ENCODE peak calls at places on chromosomes 3 and 15, in seven cellular contexts. J, C, M, G, N, I and R are unnamed samples.
A peak's percentile ranks its signal among the peaks of the same experiment; 100 is the strongest.

GRCh38 chr3:69425249-69425648 is 39.4 kb upstream of the FRMD4B start:
- DNase-seq in I (peak; percentile 25), M (no peak), J (peak; percentile 33), G (no peak), C (no peak), N (peak; percentile 36), R (no peak)

GRCh38 chr3:139312416-139312815 is 31.4 kb upstream of the MRPS22 start:
- DNase-seq in I (no peak), J (no peak), N (no peak), C (no peak), G (no peak), M (no peak), R (no peak)

GRCh38 chr15:79046691-79047404 is 43.7 kb downstream of the RASGRF1 start:
- DNase-seq in I (no peak), J (no peak), N (no peak), G (no peak), C (no peak), M (no peak), R (no peak)

GRCh38 chr15:57285386-57285785 is 90.9 kb upstream of the CGNL1 start:
- DNase-seq in N (no peak), J (no peak), C (no peak), I (no peak), G (no peak), M (no peak), R (no peak)

GRCh38 chr15:50146661-50147060 is 27.6 kb upstream of the ATP8B4 start:
- DNase-seq in C (no peak), N (no peak), G (no peak), J (no peak), M (no peak), I (no peak), R (no peak)

GRCh38 chr3:133754455-133754854 is 8.3 kb downstream of the TF start:
- DNase-seq in J (no peak), M (no peak), N (no peak), I (no peak), G (no peak), C (no peak), R (no peak)

GRCh38 chr3:124119056-124119721 is 127.3 kb upstream of the ROPN1 start:
- DNase-seq in N (no peak), M (no peak), I (no peak), G (peak; percentile 19), J (no peak), C (no peak), R (no peak)

GRCh38 chr3:23540600-23540999 is 265.2 kb upstream of the UBE2E1 start:
- DNase-seq in C (no peak), G (no peak), M (no peak), J (no peak), N (no peak), I (no peak), R (no peak)

GRCh38 chr15:90873998-90874605 is 5.7 kb downstream of the FURIN start:
- DNase-seq in N (no peak), J (no peak), C (no peak), M (no peak), I (no peak), G (no peak), R (no peak)

GRCh38 chr15:78206326-78207109 is 27.8 kb downstream of the ACSBG1 start:
- DNase-seq in N (peak; percentile 4), M (no peak), G (peak; percentile 1), C (no peak), I (no peak), J (no peak), R (no peak)

GRCh38 chr15:98063871-98064270 is 103.4 kb downstream of the ARRDC4 start:
- DNase-seq in C (no peak), J (no peak), G (no peak), I (no peak), M (no peak), N (no peak), R (no peak)

GRCh38 chr3:168844502-168845482 is 749.1 kb upstream of the GOLIM4 start:
- DNase-seq in J (no peak), N (no peak), M (no peak), C (no peak), I (no peak), G (no peak), R (no peak)

GRCh38 chr15:57578288-57578900 is 13.3 kb upstream of the MYZAP start:
- DNase-seq in I (no peak), G (no peak), N (no peak), M (no peak), J (no peak), C (no peak), R (no peak)

GRCh38 chr3:176690470-176690869 is 506.8 kb downstream of the TBL1XR1 start:
- DNase-seq in I (no peak), M (no peak), J (no peak), C (no peak), N (no peak), G (no peak), R (no peak)

GRCh38 chr15:69573815-69574472 is 121.3 kb downstream of the RPLP1 start:
- DNase-seq in M (no peak), N (peak; percentile 30), J (no peak), G (no peak), I (no peak), C (no peak), R (peak; percentile 28)

GRCh38 chr3:90039994-90040393 is 932.6 kb downstream of the EPHA3 start:
- DNase-seq in N (no peak), G (no peak), C (no peak), I (no peak), J (no peak), M (no peak), R (no peak)

GRCh38 chr15:38652998-38653397 is 88.4 kb upstream of the RASGRP1 start:
- DNase-seq in N (peak; percentile 90), C (peak; percentile 93), G (no peak), I (no peak), M (peak; percentile 38), J (no peak), R (no peak)

GRCh38 chr15:75452968-75453702 is 1.6 kb upstream of the SIN3A start:
- DNase-seq in J (no peak), N (peak; percentile 42), M (peak; percentile 33), C (no peak), I (peak; percentile 75), G (no peak), R (no peak)

GRCh38 chr15:96838088-96838487 is 507.6 kb downstream of the NR2F2 start:
- DNase-seq in C (no peak), M (no peak), G (no peak), I (no peak), N (no peak), J (no peak), R (no peak)

GRCh38 chr3:47244531-47245100 is 38.0 kb downstream of the KIF9 start:
- DNase-seq in J (no peak), C (no peak), M (no peak), I (no peak), G (no peak), N (no peak), R (no peak)

GRCh38 chr15:79185199-79185598 is 94.6 kb upstream of the RASGRF1 start:
- DNase-seq in I (peak; percentile 12), N (peak; percentile 8), G (no peak), J (peak; percentile 63), C (no peak), M (no peak), R (no peak)

GRCh38 chr3:149839874-149840273 is 26.9 kb downstream of the RNF13 start:
- DNase-seq in G (no peak), C (no peak), N (no peak), M (no peak), I (no peak), J (no peak), R (no peak)

GRCh38 chr3:114518409-114518808 is 224.6 kb downstream of the TIGIT start:
- DNase-seq in I (no peak), J (no peak), C (no peak), N (no peak), G (no peak), M (no peak), R (no peak)

GRCh38 chr15:91199511-91199910 is 99.5 kb downstream of the SV2B start:
- DNase-seq in J (no peak), C (no peak), I (peak; percentile 93), N (no peak), M (no peak), G (no peak), R (no peak)

GRCh38 chr3:24952388-24952787 is 457.7 kb upstream of the THRB start:
- DNase-seq in N (no peak), C (no peak), M (no peak), G (no peak), J (no peak), I (no peak), R (no peak)